ENCODE peak calls at places on chromosomes 4 and X, in ten cellular contexts. D is ureter, F is astrocyte of the spinal cord, J is cardiac muscle cell, X is sigmoid colon, L is EL, Q is GM18507, E is NCI-H774, T is endothelial cell, Z is foreskin melanocyte. B is an unnamed sample.

GRCh38 chrX:56759736-56760409 is 30.8 kb downstream of the NBDY start:
- DNase-seq in D (no peak), F (no peak), J (no peak), X (peak; percentile 61), L (no peak), Q (no peak), E (no peak), T (no peak), Z (no peak), B (no peak)

GRCh38 chr4:145418739-145419138 is 62.9 kb upstream of the SMAD1 start:
- DNase-seq in D (no peak), F (no peak), J (no peak), X (no peak), L (no peak), Q (no peak), E (no peak), T (no peak), Z (no peak), B (no peak)

GRCh38 chr4:8404791-8405515 is 35.6 kb downstream of the ACOX3 start:
- DNase-seq in D (no peak), F (no peak), J (no peak), X (no peak), L (no peak), Q (no peak), E (no peak), T (no peak), Z (no peak), B (no peak)

GRCh38 chrX:138756234-138756633 is 44.7 kb upstream of the FGF13 start:
- DNase-seq in D (peak; percentile 54), F (peak; percentile 57), J (peak; percentile 77), X (no peak), L (no peak), Q (no peak), E (no peak), T (peak; percentile 36), Z (peak; percentile 11), B (peak; percentile 84)

GRCh38 chr4:151667666-151668065 is 93.1 kb downstream of the GATB start:
- DNase-seq in D (no peak), F (no peak), J (no peak), X (no peak), L (no peak), Q (no peak), E (no peak), T (no peak), Z (no peak), B (no peak)

GRCh38 chr4:39699676-39700409 is 1.9 kb downstream of the UBE2K start:
- DNase-seq in D (no peak), F (peak; percentile 37), J (no peak), X (no peak), L (peak; percentile 40), Q (no peak), E (no peak), T (no peak), Z (no peak), B (no peak)

GRCh38 chr4:3352505-3352904 is 59.7 kb downstream of the RGS12 start:
- DNase-seq in D (no peak), F (no peak), J (no peak), X (no peak), L (no peak), Q (no peak), E (no peak), T (no peak), Z (no peak), B (no peak)

GRCh38 chr4:16516796-16517413 is 290.6 kb upstream of the TAPT1 start:
- DNase-seq in D (peak; percentile 69), F (peak; percentile 61), J (peak; percentile 70), X (no peak), L (peak; percentile 62), Q (no peak), E (no peak), T (no peak), Z (no peak), B (peak; percentile 65)

GRCh38 chrX:431032-431431 is 44.3 kb upstream of the PPP2R3B start:
- DNase-seq in D (no peak), F (no peak), J (no peak), X (peak; percentile 45), L (no peak), Q (no peak), E (no peak), T (no peak), Z (no peak), B (no peak)

GRCh38 chrX:133335027-133335426 is 80.3 kb downstream of the GPC4 start:
- DNase-seq in D (no peak), F (peak; percentile 39), J (peak; percentile 61), X (no peak), L (no peak), Q (no peak), E (peak; percentile 17), T (peak; percentile 15), Z (peak; percentile 17), B (peak; percentile 38)

GRCh38 chrX:120749141-120749846 is 119.4 kb upstream of the C1GALT1C1 start:
- DNase-seq in D (no peak), F (no peak), J (no peak), X (no peak), L (peak; percentile 30), Q (no peak), E (peak; percentile 62), T (peak; percentile 3), Z (no peak), B (peak; percentile 27)

GRCh38 chr4:89299153-89299789 is 8.3 kb downstream of the GPRIN3 start:
- DNase-seq in D (no peak), F (no peak), J (peak; percentile 28), X (no peak), L (no peak), Q (no peak), E (no peak), T (no peak), Z (no peak), B (no peak)

GRCh38 chr4:38526412-38526811 is 137.6 kb upstream of the KLF3 start:
- DNase-seq in D (no peak), F (no peak), J (no peak), X (no peak), L (no peak), Q (no peak), E (peak; percentile 9), T (no peak), Z (no peak), B (no peak)

GRCh38 chr4:15655223-15656037 is at the start of gene FBXL5:
- DNase-seq in D (peak; percentile 83), F (peak; percentile 88), J (peak; percentile 92), X (peak; percentile 87), L (peak; percentile 85), Q (peak; percentile 89), E (peak; percentile 90), T (peak; percentile 87), Z (peak; percentile 80), B (peak; percentile 99)

GRCh38 chrX:140141444-140142029 is 176.2 kb upstream of the CXorf66 start:
- DNase-seq in D (no peak), F (peak; percentile 19), J (peak; percentile 46), X (no peak), L (peak; percentile 14), Q (peak; percentile 0), E (no peak), T (peak; percentile 51), Z (no peak), B (peak; percentile 45)

GRCh38 chrX:109760922-109761250 is 27.8 kb upstream of the ACSL4 start:
- DNase-seq in D (no peak), F (no peak), J (peak; percentile 7), X (no peak), L (no peak), Q (no peak), E (no peak), T (no peak), Z (no peak), B (no peak)

GRCh38 chrX:84188320-84188834 is 378 bp upstream of the RPS6KA6 start:
- DNase-seq in D (peak; percentile 54), F (peak; percentile 57), J (peak; percentile 78), X (peak; percentile 78), L (peak; percentile 64), Q (peak; percentile 3), E (peak; percentile 52), T (peak; percentile 53), Z (no peak), B (peak; percentile 74)

GRCh38 chr4:3781193-3781886 is 15.2 kb downstream of the ADRA2C start:
- DNase-seq in D (no peak), F (no peak), J (no peak), X (no peak), L (no peak), Q (no peak), E (no peak), T (no peak), Z (no peak), B (no peak)

GRCh38 chrX:119398974-119399771 is at the start of gene SLC25A43:
- DNase-seq in D (peak; percentile 44), F (no peak), J (peak; percentile 40), X (peak; percentile 76), L (peak; percentile 42), Q (peak; percentile 47), E (peak; percentile 12), T (peak; percentile 12), Z (no peak), B (peak; percentile 79)

GRCh38 chr4:167786504-167786903 is 305.8 kb upstream of the ANXA10 start:
- DNase-seq in D (no peak), F (no peak), J (no peak), X (no peak), L (no peak), Q (no peak), E (no peak), T (no peak), Z (no peak), B (no peak)

GRCh38 chr4:140116442-140117104 is 37.4 kb downstream of the MAML3 start:
- DNase-seq in D (no peak), F (no peak), J (no peak), X (no peak), L (peak; percentile 57), Q (no peak), E (no peak), T (no peak), Z (no peak), B (no peak)

GRCh38 chrX:283115-283845 is 2.1 kb downstream of the PLCXD1 start:
- DNase-seq in D (peak; percentile 91), F (peak; percentile 88), J (peak; percentile 93), X (peak; percentile 96), L (peak; percentile 91), Q (peak; percentile 87), E (no peak), T (peak; percentile 82), Z (peak; percentile 82), B (peak; percentile 94)

GRCh38 chr4:118224239-118224829 is 128.5 kb downstream of the PRSS12 start:
- DNase-seq in D (no peak), F (peak; percentile 81), J (peak; percentile 74), X (no peak), L (peak; percentile 64), Q (no peak), E (peak; percentile 20), T (no peak), Z (peak; percentile 77), B (peak; percentile 38)

GRCh38 chr4:18020145-18020670 is 1.3 kb downstream of the LCORL start:
- DNase-seq in D (no peak), F (peak; percentile 16), J (peak; percentile 5), X (no peak), L (peak; percentile 11), Q (no peak), E (no peak), T (no peak), Z (no peak), B (peak; percentile 15)

GRCh38 chr4:146482788-146483187 is 39.0 kb downstream of the SLC10A7 start:
- DNase-seq in D (no peak), F (no peak), J (no peak), X (no peak), L (no peak), Q (no peak), E (no peak), T (no peak), Z (no peak), B (no peak)

GRCh38 chr4:2416564-2417195 is 1.8 kb downstream of the ZFYVE28 start:
- DNase-seq in D (no peak), F (peak; percentile 20), J (peak; percentile 22), X (no peak), L (no peak), Q (no peak), E (no peak), T (peak; percentile 27), Z (no peak), B (peak; percentile 56)

GRCh38 chrX:99305573-99305972 is 1104.5 kb downstream of the PCDH19 start:
- DNase-seq in D (no peak), F (no peak), J (no peak), X (no peak), L (no peak), Q (no peak), E (no peak), T (no peak), Z (no peak), B (no peak)

GRCh38 chrX:148500428-148501120 is at the start of gene AFF2:
- DNase-seq in D (no peak), F (peak; percentile 10), J (peak; percentile 52), X (no peak), L (no peak), Q (peak; percentile 2), E (no peak), T (peak; percentile 35), Z (no peak), B (peak; percentile 60)

B was measured in AG20443.